ENCODE peak calls at places on chromosomes 3 and 15, in ten cellular contexts. B is lung; G is CD4-positive, CD25-positive, alpha-beta regulatory T cell; K is tibial nerve; Z is EH; W is stromal cell of bone marrow; Y is stimulated activated CD4-positive, alpha-beta T cell treated with anti-CD3 and anti-CD28 coated beads, Interleukin-12 subunit alpha, Interleukin-12 subunit beta, amount 100 ng/mL, for 48 hours; A is GM04503; L is progenitor cell of endocrine pancreas; U is EL. F is an unnamed sample.

GRCh38 chr15:65085990-65086679 is 9.6 kb downstream of the KBTBD13 start:
- DNase-seq in Z (peak), G (no peak), Y (no peak), K (no peak), B (no peak), U (peak), A (no peak), L (peak), W (no peak), F (peak)

GRCh38 chr3:190092250-190092649 is 28.4 kb downstream of the P3H2 start:
- DNase-seq in A (peak), W (peak), L (no peak), Y (no peak), G (no peak), K (no peak), B (no peak), U (peak), Z (peak), F (no peak)

GRCh38 chr3:183224581-183224980 is 28.5 kb upstream of the B3GNT5 start:
- DNase-seq in G (no peak), Y (peak), W (no peak), L (no peak), Z (no peak), U (no peak), K (no peak), A (no peak), B (no peak), F (no peak)

GRCh38 chr15:76058714-76059319 is 968 bp upstream of the TMEM266 start:
- DNase-seq in G (no peak), K (no peak), B (no peak), L (no peak), U (peak), Y (no peak), Z (no peak), W (no peak), A (no peak), F (peak)

GRCh38 chr3:12508316-12508715 is 24.0 kb downstream of the TSEN2 start:
- DNase-seq in U (peak), B (no peak), A (peak), W (peak), G (no peak), K (peak), Z (peak), L (no peak), Y (no peak), F (no peak)

GRCh38 chr3:141386611-141387110 is 18.4 kb downstream of the ZBTB38 start:
- DNase-seq in G (no peak), A (no peak), Y (no peak), W (no peak), U (no peak), K (no peak), Z (no peak), L (no peak), B (no peak), F (no peak)

GRCh38 chr3:40504636-40505430 is 1.0 kb upstream of the ZNF620 start:
- DNase-seq in U (peak), A (peak), Z (peak), K (no peak), L (no peak), W (peak), B (peak), G (no peak), Y (no peak), F (no peak)

GRCh38 chr15:26983822-26984221 is 12.8 kb downstream of the GABRG3 start:
- DNase-seq in U (no peak), G (no peak), K (no peak), W (no peak), A (no peak), B (no peak), Y (no peak), Z (no peak), L (no peak), F (no peak)

GRCh38 chr15:68445351-68445750 is 13.4 kb upstream of the ITGA11 start:
- DNase-seq in L (no peak), G (no peak), U (peak), Z (peak), A (no peak), Y (no peak), W (no peak), K (no peak), B (no peak), F (no peak)

GRCh38 chr3:48619541-48620524 is 1.7 kb downstream of the TMEM89 start:
- DNase-seq in G (no peak), A (no peak), K (no peak), Y (no peak), L (no peak), W (no peak), B (no peak), Z (no peak), U (no peak), F (no peak)

GRCh38 chr3:29410660-29411405 is 130.0 kb downstream of the RBMS3 start:
- DNase-seq in Z (no peak), L (no peak), A (no peak), G (no peak), K (no peak), Y (no peak), W (no peak), U (no peak), B (no peak), F (no peak)

GRCh38 chr15:72774696-72775383 is 8.7 kb downstream of the ADPGK start:
- DNase-seq in Y (no peak), W (no peak), G (no peak), Z (no peak), A (no peak), L (no peak), K (no peak), B (no peak), U (no peak), F (no peak)

GRCh38 chr3:187669675-187670504 is at the start of gene SST:
- DNase-seq in U (peak), K (no peak), A (no peak), Y (no peak), G (no peak), W (peak), B (peak), Z (peak), L (peak), F (peak)

GRCh38 chr15:51721199-51721960 is 16.1 kb downstream of the LYSMD2 start:
- DNase-seq in K (no peak), B (no peak), Y (no peak), Z (peak), U (no peak), L (no peak), A (no peak), G (no peak), W (no peak), F (no peak)

GRCh38 chr15:71599404-71600225 is 210.7 kb upstream of the NR2E3 start:
- DNase-seq in W (no peak), L (no peak), A (no peak), K (no peak), Y (no peak), Z (peak), U (no peak), B (peak), G (no peak), F (no peak)

GRCh38 chr3:77780621-77781020 is 740.7 kb downstream of the ROBO2 start:
- DNase-seq in G (no peak), U (no peak), Z (no peak), L (no peak), Y (no peak), W (no peak), B (no peak), A (no peak), K (no peak), F (no peak)

GRCh38 chr3:63899997-63900396 is 12.2 kb downstream of the SCAANT1 start:
- DNase-seq in W (no peak), Y (no peak), B (no peak), Z (no peak), G (no peak), A (no peak), L (no peak), K (no peak), U (no peak), F (no peak)

GRCh38 chr3:184872200-184872599 is 60.2 kb downstream of the VPS8 start:
- DNase-seq in G (no peak), U (no peak), B (no peak), W (no peak), K (no peak), L (no peak), Y (no peak), Z (peak), A (no peak), F (no peak)